ENCODE peak calls at places on chromosomes 16 and 17, in seven cellular contexts. J is AG20443; M is left cardiac atrium; N is hippocampal formation; K is CD8-positive, alpha-beta T cell; T is AG10803; X is GDM1. B is an unnamed sample.

GRCh38 chr17:22517716-22518115 is 825.4 kb downstream of the KCNJ18 start:
- DNase-seq in J (no peak), M (no peak), N (no peak), K (no peak), T (no peak), X (no peak), B (no peak)

GRCh38 chr17:10151667-10152496 is 46.5 kb downstream of the GAS7 start:
- DNase-seq in J (no peak), M (no peak), N (no peak), K (no peak), T (no peak), X (peak; percentile 24), B (no peak)

GRCh38 chr17:21474815-21475214 is 98.7 kb downstream of the KCNJ12 start:
- DNase-seq in J (no peak), M (no peak), N (no peak), K (peak; percentile 15), T (no peak), X (no peak), B (no peak)

GRCh38 chr17:83189673-83190385 is 110.4 kb downstream of the METRNL start:
- DNase-seq in J (peak; percentile 83), M (peak; percentile 35), N (no peak), K (peak; percentile 36), T (peak; percentile 97), X (no peak), B (no peak)

GRCh38 chr16:25126820-25127232 is 15.3 kb downstream of the LCMT1 start:
- DNase-seq in J (peak; percentile 78), M (no peak), N (peak; percentile 38), K (no peak), T (peak; percentile 77), X (no peak), B (peak; percentile 63)

GRCh38 chr17:64368277-64368676 is 22.4 kb downstream of the PECAM1 start:
- DNase-seq in J (no peak), M (no peak), N (no peak), K (no peak), T (no peak), X (no peak), B (no peak)

GRCh38 chr16:84553873-84554399 is 49.5 kb upstream of the MEAK7 start:
- DNase-seq in J (no peak), M (no peak), N (no peak), K (peak; percentile 76), T (no peak), X (no peak), B (no peak)

GRCh38 chr17:39618956-39619785 is 7.6 kb upstream of the PPP1R1B start:
- DNase-seq in J (no peak), M (no peak), N (no peak), K (no peak), T (no peak), X (no peak), B (no peak)

GRCh38 chr17:76511562-76512365 is 10.5 kb upstream of the RHBDF2 start:
- DNase-seq in J (no peak), M (no peak), N (no peak), K (no peak), T (peak; percentile 40), X (no peak), B (no peak)

GRCh38 chr17:52212851-52213250 is 54.3 kb upstream of the CA10 start:
- DNase-seq in J (no peak), M (no peak), N (no peak), K (no peak), T (no peak), X (no peak), B (no peak)

GRCh38 chr17:46811978-46812583 is 6.4 kb downstream of the WNT3 start:
- DNase-seq in J (peak; percentile 86), M (no peak), N (no peak), K (no peak), T (peak; percentile 88), X (peak; percentile 5), B (peak; percentile 90)

GRCh38 chr16:89176717-89177116 is 5.2 kb downstream of the CDH15 start:
- DNase-seq in J (no peak), M (no peak), N (no peak), K (no peak), T (no peak), X (no peak), B (no peak)

GRCh38 chr17:50637829-50638571 is 3.3 kb downstream of the ABCC3 start:
- DNase-seq in J (no peak), M (no peak), N (no peak), K (no peak), T (no peak), X (no peak), B (no peak)

GRCh38 chr16:23949630-23950290 is 114.0 kb downstream of the PRKCB start:
- DNase-seq in J (no peak), M (peak; percentile 47), N (no peak), K (peak; percentile 91), T (no peak), X (peak; percentile 70), B (no peak)

GRCh38 chr17:48722924-48723554 is at the start of gene PRAC2:
- DNase-seq in J (no peak), M (no peak), N (no peak), K (no peak), T (no peak), X (no peak), B (no peak)

GRCh38 chr17:72427761-72428109 is 306.9 kb downstream of the SOX9 start:
- DNase-seq in J (no peak), M (no peak), N (no peak), K (no peak), T (no peak), X (no peak), B (no peak)

GRCh38 chr17:81132770-81133723 is 32.3 kb upstream of the PVALEF start:
- DNase-seq in J (no peak), M (no peak), N (no peak), K (no peak), T (no peak), X (no peak), B (no peak)

GRCh38 chr17:78127240-78127887 is 1.2 kb downstream of the TMC6 start:
- DNase-seq in J (no peak), M (peak; percentile 81), N (peak; percentile 86), K (peak; percentile 84), T (no peak), X (peak; percentile 77), B (no peak)

GRCh38 chr17:16977932-16978331 is 6.0 kb upstream of the TNFRSF13B start:
- DNase-seq in J (peak; percentile 74), M (no peak), N (no peak), K (no peak), T (peak; percentile 85), X (no peak), B (peak; percentile 57)

GRCh38 chr17:68305132-68305531 is 13.8 kb downstream of the ARSG start:
- DNase-seq in J (no peak), M (no peak), N (no peak), K (no peak), T (no peak), X (no peak), B (no peak)

GRCh38 chr16:4082474-4083044 is 33.7 kb downstream of the ADCY9 start:
- DNase-seq in J (no peak), M (no peak), N (no peak), K (no peak), T (no peak), X (no peak), B (no peak)

GRCh38 chr16:53545433-53545832 is 42.4 kb upstream of the AKTIP start:
- DNase-seq in J (no peak), M (no peak), N (no peak), K (peak; percentile 77), T (no peak), X (peak; percentile 5), B (no peak)

GRCh38 chr17:66767164-66767933 is 67.6 kb upstream of the CACNG5 start:
- DNase-seq in J (no peak), M (no peak), N (no peak), K (no peak), T (no peak), X (no peak), B (no peak)

GRCh38 chr17:79177877-79178276 is 103.3 kb downstream of the ENGASE start:
- DNase-seq in J (no peak), M (no peak), N (no peak), K (no peak), T (no peak), X (no peak), B (no peak)

GRCh38 chr16:63018581-63019223 is 982.5 kb upstream of the CDH8 start:
- DNase-seq in J (no peak), M (no peak), N (no peak), K (no peak), T (no peak), X (no peak), B (no peak)

GRCh38 chr17:63274156-63274555 is 171.9 kb downstream of the CYB561 start:
- DNase-seq in J (peak; percentile 37), M (peak; percentile 43), N (no peak), K (no peak), T (peak; percentile 60), X (no peak), B (no peak)

B was measured in HTR-8/SVneo.